ENCODE peak calls at places on chromosomes 7 and 10, in four cellular contexts. R, C, D and N are unnamed samples.

GRCh38 chr7:12221414-12221813 is 10.3 kb downstream of the TMEM106B start:
- DNase-seq in C (no peak), R (peak), D (no peak), N (no peak)

GRCh38 chr10:36367362-36367761 is 725.3 kb upstream of the FZD8 start:
- DNase-seq in R (no peak), D (no peak), C (no peak), N (no peak)

GRCh38 chr7:70356975-70357374 is 758.7 kb downstream of the AUTS2 start:
- DNase-seq in R (no peak), D (no peak), C (no peak), N (peak)

GRCh38 chr7:16130127-16131110 is 290.9 kb downstream of the CRPPA start:
- DNase-seq in R (peak), C (peak), D (no peak), N (no peak)

GRCh38 chr7:27154901-27155815 is 1.3 kb downstream of the HOXA7 start:
- DNase-seq in C (no peak), D (no peak), R (peak), N (no peak)

GRCh38 chr10:124231188-124232135 is 138.1 kb upstream of the CHST15 start:
- DNase-seq in D (no peak), C (no peak), R (no peak), N (no peak)

GRCh38 chr10:44724415-44725174 is 186.5 kb upstream of the TMEM72 start:
- DNase-seq in C (no peak), R (no peak), D (no peak), N (no peak)

GRCh38 chr7:129188372-129188891 is at the start of gene SMO:
- DNase-seq in C (no peak), R (peak), D (peak), N (peak)